ENCODE peak calls at places on chromosomes 12 and 14, in five cellular contexts. B is endothelial cell of umbilical vein, N is IMR-90, W is ovary, X is H1. T is an unnamed sample.

GRCh38 chr14:104954746-104955395 is 23.3 kb downstream of the AHNAK2 start:
- DNase-seq in B (no peak), N (no peak), W (peak; percentile 16), X (no peak), T (no peak)

GRCh38 chr12:52202361-52203078 is 10.7 kb upstream of the KRT80 start:
- DNase-seq in B (no peak), N (peak; percentile 16), W (peak; percentile 56), X (no peak), T (no peak)

GRCh38 chr12:57001448-57001906 is 4.9 kb downstream of the ZBTB39 start:
- DNase-seq in B (peak; percentile 76), N (peak; percentile 60), W (peak; percentile 74), X (peak; percentile 46), T (no peak)

GRCh38 chr12:68939500-68939899 is 6.5 kb upstream of the CPM start:
- DNase-seq in B (no peak), N (no peak), W (no peak), X (no peak), T (no peak)

GRCh38 chr14:37592288-37593274 is 2.5 kb downstream of the FOXA1 start:
- DNase-seq in B (no peak), N (no peak), W (no peak), X (no peak), T (no peak)

GRCh38 chr14:28653521-28653920 is 113.1 kb upstream of the FOXG1 start:
- DNase-seq in B (no peak), N (peak; percentile 9), W (no peak), X (no peak), T (no peak)

GRCh38 chr12:25051171-25051570 is 102.3 kb upstream of the BCAT1 start:
- DNase-seq in B (no peak), N (no peak), W (no peak), X (no peak), T (no peak)

GRCh38 chr12:53098354-53098981 is 1.0 kb downstream of the IGFBP6 start:
- DNase-seq in B (peak; percentile 34), N (peak; percentile 82), W (peak; percentile 58), X (no peak), T (no peak)

GRCh38 chr12:98973395-98973794 is 328.3 kb downstream of the APAF1 start:
- DNase-seq in B (no peak), N (no peak), W (no peak), X (no peak), T (no peak)

DNA sequence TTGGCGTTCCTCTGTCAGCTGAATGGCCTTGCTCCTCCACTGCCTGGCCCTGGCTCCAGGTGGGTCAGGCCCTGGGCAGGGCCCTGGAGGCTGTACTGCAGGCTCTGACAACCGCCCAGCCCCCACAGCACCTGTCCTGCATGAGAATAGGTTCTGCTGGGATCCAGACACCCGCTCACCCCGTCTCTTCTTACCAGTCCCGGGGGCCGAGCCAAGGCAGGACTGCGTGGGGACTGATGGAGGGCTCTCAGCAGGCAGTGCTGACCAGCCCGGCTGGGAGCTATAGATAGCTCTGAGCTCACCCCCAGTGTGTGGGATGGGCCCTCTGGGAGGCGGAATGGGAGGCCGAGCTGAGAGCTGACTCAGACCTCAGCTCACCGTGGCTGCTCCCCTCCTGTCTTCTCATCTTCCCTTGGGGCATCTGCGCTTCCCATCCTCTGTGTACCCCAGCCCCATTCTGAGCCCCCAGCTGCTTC is 39.6 kb downstream of the TEAD4 start:
- DNase-seq in B (no peak), N (peak; percentile 88), W (peak; percentile 69), X (peak; percentile 51), T (no peak)
- TF ChIP-seq POLR2A in B (no peak), N (no peak), W (no peak), X (no peak), T (no peak)

GRCh38 chr14:100348253-100348729 is 25.2 kb downstream of the SLC25A47 start:
- DNase-seq in B (no peak), N (no peak), W (no peak), X (no peak), T (no peak)

GRCh38 chr14:100346306-100347091 is 23.4 kb downstream of the SLC25A47 start:
- DNase-seq in B (no peak), N (no peak), W (no peak), X (no peak), T (no peak)

GRCh38 chr14:100345711-100346110 is 22.6 kb downstream of the SLC25A47 start:
- DNase-seq in B (no peak), N (no peak), W (no peak), X (no peak), T (no peak)

GRCh38 chr14:100350283-100350926 is 27.3 kb downstream of the SLC25A47 start:
- DNase-seq in B (no peak), N (no peak), W (no peak), X (no peak), T (no peak)

GRCh38 chr14:100348779-100349708 is 25.9 kb downstream of the SLC25A47 start:
- DNase-seq in B (no peak), N (no peak), W (no peak), X (no peak), T (no peak)
- TF ChIP-seq POLR2A in B (no peak), N (no peak), W (no peak), X (no peak), T (no peak)

DNA sequence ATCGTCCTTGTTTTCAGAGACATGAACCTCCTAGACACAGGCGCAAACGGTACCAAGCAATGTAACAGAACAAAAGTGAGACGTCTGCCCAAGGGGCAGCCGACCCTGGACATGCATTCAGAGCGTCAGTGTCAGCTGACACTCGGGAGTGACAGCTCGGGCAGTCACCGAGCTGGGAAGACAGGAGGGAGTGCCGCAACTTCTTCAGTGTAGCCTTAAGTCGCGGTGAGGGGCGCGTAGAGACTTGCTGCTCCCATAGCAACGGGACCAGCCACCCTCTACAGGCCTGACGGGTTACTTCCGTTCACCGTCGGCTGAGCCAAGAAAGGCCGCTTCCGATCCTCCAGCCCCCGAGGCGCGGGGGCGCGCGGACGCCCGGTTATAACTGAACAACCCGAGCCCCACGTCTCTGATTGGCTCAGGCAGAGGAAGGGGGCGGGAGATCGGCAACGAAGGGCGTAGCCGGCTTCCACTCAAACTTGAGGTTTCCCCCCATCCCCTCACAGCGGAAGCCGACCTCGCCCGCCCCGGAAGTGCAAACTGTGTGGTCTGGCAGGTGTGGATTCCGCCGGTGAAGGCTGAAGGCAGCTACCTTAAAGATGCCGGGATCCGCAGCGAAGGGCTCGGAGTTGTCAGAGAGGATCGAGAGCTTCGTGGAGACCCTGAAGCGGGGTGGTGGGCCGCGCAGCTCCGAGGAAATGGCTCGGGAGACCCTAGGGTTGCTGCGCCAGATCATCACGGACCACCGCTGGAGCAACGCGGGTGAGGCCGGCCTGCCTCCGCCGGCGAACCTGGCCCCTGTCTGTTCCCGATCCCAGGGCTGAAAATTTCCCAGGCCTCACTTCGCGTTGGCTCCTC is at the start of gene EIF2B2:
- DNase-seq in B (peak; percentile 96), N (peak; percentile 94), W (peak; percentile 99), X (peak; percentile 95), T (peak; percentile 97)
- TF ChIP-seq POLR2A in B (peak; percentile 55), N (peak; percentile 30), W (no peak), X (no peak), T (no peak)

DNA sequence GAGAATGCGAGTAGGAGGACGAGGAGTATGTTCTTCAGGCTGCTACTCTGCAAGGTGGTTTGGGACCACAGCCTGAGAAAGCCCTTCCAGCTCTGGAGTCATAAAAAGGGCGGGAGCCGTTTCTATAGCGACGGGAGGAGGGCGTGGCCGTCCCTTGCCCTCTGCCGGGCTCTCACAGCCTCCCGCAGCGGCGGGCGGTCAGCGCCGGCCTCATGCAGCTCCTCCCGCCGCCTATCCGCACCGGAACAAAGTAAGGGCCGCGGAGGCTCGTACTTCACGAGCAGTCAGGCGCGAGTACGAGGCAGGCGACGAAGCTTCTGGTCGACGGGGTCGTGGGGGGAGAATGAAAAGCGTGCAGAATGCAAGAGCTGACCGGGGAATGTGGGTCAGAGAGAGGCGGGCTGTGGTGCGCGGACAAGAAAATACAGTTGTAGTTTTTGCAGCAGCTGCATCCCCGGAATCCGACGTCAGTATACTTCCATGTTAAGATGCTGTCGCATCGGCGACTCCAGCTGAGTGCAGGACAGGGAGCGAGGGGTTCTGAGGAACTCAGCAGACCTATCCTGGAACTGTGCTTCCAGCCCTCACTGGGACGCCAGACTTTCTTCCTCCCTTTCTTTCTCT is at the start of gene DYRK4:
- DNase-seq in B (peak; percentile 65), N (peak; percentile 60), W (peak; percentile 86), X (peak; percentile 72), T (no peak)
- TF ChIP-seq POLR2A in B (no peak), N (no peak), W (no peak), X (no peak), T (no peak)

GRCh38 chr12:21529456-21529855 is 3.4 kb downstream of the SPX start:
- DNase-seq in B (no peak), N (no peak), W (no peak), X (no peak), T (no peak)

GRCh38 chr12:21526053-21526452 is at the start of gene SPX:
- DNase-seq in B (no peak), N (peak; percentile 26), W (no peak), X (no peak), T (no peak)

GRCh38 chr12:21526721-21527345 is 737 bp downstream of the SPX start:
- DNase-seq in B (peak; percentile 4), N (no peak), W (no peak), X (no peak), T (no peak)

GRCh38 chr12:21527451-21528180 is 1.5 kb downstream of the SPX start:
- DNase-seq in B (peak; percentile 36), N (peak; percentile 18), W (peak; percentile 37), X (peak; percentile 54), T (no peak)

DNA sequence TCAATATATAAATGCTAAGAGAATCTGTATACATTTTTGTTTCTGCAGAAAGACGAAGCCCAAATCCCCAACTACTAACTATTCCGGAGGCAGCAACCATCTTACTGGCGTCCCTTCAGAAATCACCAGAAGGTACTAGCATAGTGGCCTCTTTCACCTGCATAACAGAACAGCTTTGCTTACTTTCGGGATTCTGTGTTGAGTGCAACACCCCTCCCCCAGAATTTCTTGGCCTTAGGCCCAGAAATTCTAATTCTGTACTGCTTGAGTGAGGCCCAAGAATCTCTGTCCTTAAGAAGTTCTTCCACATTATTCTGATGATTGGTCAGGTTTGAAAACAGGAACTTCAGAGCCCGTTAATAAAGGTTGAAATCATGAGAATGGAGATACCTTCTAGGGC is 2.9 kb downstream of the SPX start:
- DNase-seq in B (no peak), N (no peak), W (no peak), X (no peak), T (no peak)
- TF ChIP-seq POLR2A in B (no peak), N (no peak), W (no peak), X (no peak), T (no peak)

T was measured in vagina.